ENCODE peak calls at places on chromosomes 13 and 19, in four cellular contexts. O is esophagus squamous epithelium, Z is suprapubic skin, K is A549. E is an unnamed sample.

GRCh38 chr19:3387645-3388589 is 21.5 kb downstream of the NFIC start:
- DNase-seq in K (peak), Z (peak), O (no peak), E (peak)

GRCh38 chr13:34620073-34620858 is 321.8 kb upstream of the NBEA start:
- DNase-seq in Z (no peak), O (no peak), K (no peak), E (no peak)

GRCh38 chr13:39273953-39274352 is 235.7 kb downstream of the NHLRC3 start:
- DNase-seq in K (no peak), Z (no peak), O (no peak), E (peak)

GRCh38 chr19:13215572-13216380 is 65.6 kb downstream of the IER2 start:
- DNase-seq in K (no peak), Z (no peak), O (no peak), E (no peak)

GRCh38 chr19:51837145-51837544 is 42.2 kb downstream of the FPR3 start:
- DNase-seq in Z (no peak), O (no peak), K (no peak), E (no peak)

GRCh38 chr13:37429976-37430375 is 168.6 kb downstream of the POSTN start:
- DNase-seq in Z (no peak), O (no peak), K (no peak), E (no peak)

GRCh38 chr13:51843529-51843928 is 1.4 kb downstream of the TMEM272 start:
- DNase-seq in O (no peak), Z (no peak), K (no peak), E (no peak)

GRCh38 chr19:53772943-53773342 is 51.2 kb downstream of the NLRP12 start:
- DNase-seq in K (peak), O (no peak), Z (no peak), E (peak)

GRCh38 chr13:46747031-46747820 is 49.7 kb downstream of the ESD start:
- DNase-seq in K (no peak), Z (no peak), O (no peak), E (no peak)

GRCh38 chr19:46015961-46016425 is 6.9 kb downstream of the PGLYRP1 start:
- DNase-seq in Z (no peak), O (no peak), K (no peak), E (no peak)

GRCh38 chr19:38932425-38933179 is 1.9 kb downstream of the MRPS12 start:
- DNase-seq in O (no peak), Z (no peak), K (peak), E (peak)

GRCh38 chr13:28411859-28412353 is 83.0 kb downstream of the FLT1 start:
- DNase-seq in Z (no peak), K (no peak), O (no peak), E (no peak)

GRCh38 chr13:57128909-57129308 is 11.8 kb upstream of the PRR20A start:
- DNase-seq in Z (no peak), K (no peak), O (no peak), E (no peak)

GRCh38 chr19:10861118-10861651 is 10.2 kb upstream of the CARM1 start:
- DNase-seq in K (no peak), Z (no peak), O (no peak), E (no peak)

GRCh38 chr19:18264428-18264827 is 9.8 kb downstream of the IQCN start:
- DNase-seq in Z (no peak), K (no peak), O (no peak), E (no peak)

GRCh38 chr13:53110614-53111013 is 82.0 kb downstream of the OLFM4 start:
- DNase-seq in O (no peak), K (no peak), Z (no peak), E (no peak)

GRCh38 chr13:24038846-24039330 is 121.6 kb upstream of the SPATA13 start:
- DNase-seq in Z (no peak), O (no peak), K (no peak), E (no peak)

GRCh38 chr19:50964266-50964665 is 5.1 kb downstream of the KLK6 start:
- DNase-seq in K (no peak), Z (no peak), O (no peak), E (no peak)

GRCh38 chr13:37515226-37515625 is 83.3 kb downstream of the POSTN start:
- DNase-seq in Z (no peak), O (no peak), K (no peak), E (no peak)

GRCh38 chr19:33133438-33134031 is 1.6 kb downstream of the WDR88 start:
- DNase-seq in O (no peak), K (no peak), Z (no peak), E (no peak)

GRCh38 chr13:65830411-65831172 is 1399.5 kb downstream of the PCDH9 start:
- DNase-seq in O (no peak), K (no peak), Z (no peak), E (no peak)

GRCh38 chr13:97976551-97977375 is 23.3 kb downstream of the IPO5 start:
- DNase-seq in Z (no peak), O (no peak), K (no peak), E (peak)

GRCh38 chr13:33445024-33445423 is 159.5 kb upstream of the STARD13 start:
- DNase-seq in O (no peak), K (no peak), Z (no peak), E (no peak)

GRCh38 chr13:113669871-113670341 is 2.9 kb downstream of the GRK1 start:
- DNase-seq in K (no peak), O (no peak), Z (peak), E (no peak)

GRCh38 chr19:7564866-7565265 is 29.3 kb downstream of the PNPLA6 start:
- DNase-seq in O (no peak), K (no peak), Z (no peak), E (no peak)
- TF ChIP-seq CTCF in O (no peak), K (no peak), Z (no peak), E (no peak)

GRCh38 chr19:6587998-6588507 is 2.9 kb downstream of the CD70 start:
- DNase-seq in Z (no peak), O (no peak), K (no peak), E (no peak)

GRCh38 chr19:6589711-6590457 is 1.1 kb downstream of the CD70 start:
- DNase-seq in K (no peak), O (no peak), Z (no peak), E (no peak)

GRCh38 chr19:6588508-6589345 is 2.2 kb downstream of the CD70 start:
- DNase-seq in K (no peak), Z (no peak), O (no peak), E (no peak)

GRCh38 chr19:6593651-6594416 is 2.9 kb upstream of the CD70 start:
- DNase-seq in Z (no peak), O (no peak), K (no peak), E (no peak)

DNA sequence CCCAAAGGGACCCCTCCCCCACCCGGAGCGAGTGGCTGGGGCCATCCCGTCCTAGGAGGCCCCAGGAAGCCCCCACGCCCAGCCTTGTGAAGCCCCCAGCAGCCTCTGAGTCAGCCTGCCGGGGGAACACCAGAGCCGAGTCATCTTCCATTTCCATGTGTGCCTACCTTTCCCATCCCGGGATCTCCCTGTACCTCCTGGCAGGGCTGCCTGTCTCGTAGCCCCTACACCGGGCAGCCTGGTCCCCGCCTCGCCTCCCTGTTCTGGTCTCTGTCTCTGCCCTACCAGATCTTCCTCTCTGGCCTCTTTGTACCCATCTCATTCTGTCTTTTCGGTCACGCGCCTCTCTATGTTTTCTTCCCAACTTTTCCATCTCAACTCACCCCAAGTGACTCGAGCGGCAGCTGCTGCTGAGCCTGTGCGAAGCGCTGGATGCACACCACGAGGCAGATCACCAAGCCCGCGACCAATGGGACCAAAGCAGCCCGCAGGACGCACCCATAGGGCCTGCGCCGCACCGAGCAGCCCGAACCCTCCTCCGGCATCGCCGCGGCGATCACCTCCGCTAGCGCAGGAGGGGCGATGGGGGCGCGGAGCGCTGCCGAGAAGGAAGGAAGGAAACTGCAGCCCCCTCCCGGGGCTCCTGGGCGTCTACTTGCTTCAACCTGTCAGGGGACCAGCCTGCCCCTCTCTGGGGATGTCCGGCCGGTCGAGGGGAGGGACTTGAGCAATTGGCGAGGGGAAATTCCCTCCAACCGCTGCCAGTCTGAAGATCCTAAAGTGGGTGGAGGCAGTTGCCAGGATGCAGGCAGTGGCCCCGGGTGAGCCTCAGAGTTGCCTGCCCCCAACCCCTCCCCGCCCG is at the start of gene CD70:
- DNase-seq in Z (no peak), K (peak), O (no peak), E (no peak)
- TF ChIP-seq POLR2A in Z (no peak), K (no peak), O (no peak), E (no peak)

GRCh38 chr19:5339950-5340636 is 519 bp downstream of the PTPRS start:
- DNase-seq in K (peak), O (no peak), Z (no peak), E (no peak)
- TF ChIP-seq CTCF in K (peak), O (no peak), Z (no peak), E (no peak)

GRCh38 chr19:41025871-41026270 is 34.8 kb downstream of the CYP2B6 start:
- DNase-seq in O (no peak), Z (peak), K (no peak), E (no peak)
- TF ChIP-seq POLR2A in O (no peak), Z (no peak), K (no peak), E (no peak)

DNA sequence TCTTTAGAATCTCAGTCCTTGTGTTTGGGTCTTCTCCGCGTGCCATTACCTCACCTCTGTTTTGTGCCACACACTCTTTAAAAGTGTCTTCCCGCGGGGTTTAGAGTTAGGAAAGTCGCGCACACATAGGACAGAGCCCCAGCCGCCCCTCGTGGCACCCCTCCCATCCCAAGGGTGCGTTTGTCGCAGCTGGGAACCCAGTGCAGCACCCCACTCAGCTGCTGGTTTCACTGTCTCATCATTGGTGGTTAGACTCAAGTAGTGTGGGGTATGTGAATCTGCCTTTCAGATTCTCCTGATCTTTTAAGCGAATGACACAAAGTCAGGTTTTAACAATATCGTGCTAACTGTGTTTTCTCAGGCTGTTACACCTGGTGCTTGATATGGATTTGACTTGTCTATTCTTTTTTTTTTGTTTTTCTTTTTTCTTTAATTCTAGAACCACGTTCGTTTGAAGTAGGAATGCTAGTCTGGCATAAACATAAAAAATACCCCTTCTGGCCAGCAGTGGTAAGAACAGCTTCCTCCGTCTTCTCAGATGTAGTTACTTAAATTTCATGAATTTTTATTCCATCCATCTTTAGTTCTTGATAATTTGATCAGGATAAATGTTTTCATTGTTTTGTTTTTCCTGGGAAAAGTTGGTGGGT is 19.5 kb upstream of the NDUFS7 start:
- DNase-seq in O (no peak), K (no peak), Z (no peak), E (peak)
- TF ChIP-seq CTCF in O (no peak), K (no peak), Z (no peak), E (no peak)

E was measured in right lobe of liver.